ENCODE peak calls at places on chromosomes 1 and 21, in six cellular contexts. U, T, N, R, O and E are unnamed samples.

GRCh38 chr1:246398126-246398813 is 108.8 kb downstream of the SMYD3 start:
- DNase-seq in U (no peak), T (no peak), N (no peak), R (no peak), O (peak; percentile 12), E (no peak)

GRCh38 chr1:184770176-184770575 is 15.5 kb upstream of the EDEM3 start:
- DNase-seq in U (no peak), T (no peak), N (no peak), R (no peak), O (no peak), E (no peak)

GRCh38 chr21:21200103-21200938 is 202.1 kb downstream of the NCAM2 start:
- DNase-seq in U (peak; percentile 38), T (peak; percentile 24), N (no peak), R (peak; percentile 25), O (peak; percentile 27), E (peak; percentile 83)

GRCh38 chr1:3778590-3779264 is 6.2 kb downstream of the SMIM1 start:
- DNase-seq in U (no peak), T (no peak), N (no peak), R (no peak), O (no peak), E (no peak)

GRCh38 chr1:164755674-164756073 is 196.7 kb downstream of the PBX1 start:
- DNase-seq in U (no peak), T (no peak), N (no peak), R (no peak), O (no peak), E (no peak)

GRCh38 chr1:161502641-161503393 is 2.4 kb upstream of the FCGR2A start:
- DNase-seq in U (no peak), T (no peak), N (no peak), R (no peak), O (no peak), E (no peak)

GRCh38 chr1:84665703-84666317 is 24.5 kb downstream of the SSX2IP start:
- DNase-seq in U (no peak), T (no peak), N (no peak), R (no peak), O (no peak), E (no peak)

GRCh38 chr1:46133181-46133658 is 791 bp upstream of the PIK3R3 start:
- DNase-seq in U (no peak), T (peak; percentile 81), N (peak; percentile 56), R (no peak), O (no peak), E (no peak)

GRCh38 chr1:28517649-28517999 is 11.8 kb downstream of the RCC1 start:
- DNase-seq in U (no peak), T (no peak), N (no peak), R (no peak), O (no peak), E (no peak)

GRCh38 chr1:5646486-5646885 is 345.7 kb downstream of the NPHP4 start:
- DNase-seq in U (no peak), T (no peak), N (no peak), R (no peak), O (no peak), E (no peak)

GRCh38 chr1:230163205-230163604 is 96.2 kb downstream of the GALNT2 start:
- DNase-seq in U (no peak), T (peak; percentile 22), N (no peak), R (peak; percentile 32), O (no peak), E (peak; percentile 88)

GRCh38 chr21:16193758-16194606 is 464.2 kb downstream of the USP25 start:
- DNase-seq in U (peak; percentile 29), T (peak; percentile 73), N (no peak), R (peak; percentile 77), O (peak; percentile 12), E (peak; percentile 80)

GRCh38 chr1:36699113-36699512 is 216.4 kb upstream of the CSF3R start:
- DNase-seq in U (no peak), T (no peak), N (no peak), R (no peak), O (no peak), E (no peak)

GRCh38 chr1:228849011-228849541 is 113.8 kb downstream of the RHOU start:
- DNase-seq in U (no peak), T (no peak), N (no peak), R (no peak), O (no peak), E (peak; percentile 20)

GRCh38 chr1:224700915-224701531 is 84.9 kb downstream of the CNIH3 start:
- DNase-seq in U (no peak), T (no peak), N (peak; percentile 32), R (no peak), O (no peak), E (no peak)

GRCh38 chr1:55310517-55310927 is 95.4 kb upstream of the USP24 start:
- DNase-seq in U (no peak), T (no peak), N (no peak), R (no peak), O (no peak), E (no peak)

GRCh38 chr1:203796223-203796747 is 862 bp downstream of the ZBED6 start:
- DNase-seq in U (peak; percentile 26), T (peak; percentile 28), N (no peak), R (no peak), O (peak; percentile 36), E (no peak)

GRCh38 chr1:228646717-228647522 is 88.4 kb upstream of the RHOU start:
- DNase-seq in U (no peak), T (no peak), N (peak; percentile 20), R (peak; percentile 31), O (peak; percentile 26), E (no peak)

GRCh38 chr1:87942165-87942564 is 613.5 kb downstream of the LMO4 start:
- DNase-seq in U (no peak), T (no peak), N (no peak), R (no peak), O (no peak), E (peak; percentile 65)

GRCh38 chr21:32951041-32951440 is 74.7 kb upstream of the OLIG2 start:
- DNase-seq in U (no peak), T (no peak), N (no peak), R (no peak), O (no peak), E (no peak)

GRCh38 chr1:209367031-209367813 is 216.3 kb upstream of the CAMK1G start:
- DNase-seq in U (no peak), T (no peak), N (no peak), R (no peak), O (no peak), E (no peak)

GRCh38 chr1:22074803-22075202 is 22.3 kb downstream of the CDC42 start:
- DNase-seq in U (no peak), T (no peak), N (no peak), R (no peak), O (no peak), E (no peak)

GRCh38 chr1:236066828-236067386 is 2.0 kb upstream of the NID1 start:
- DNase-seq in U (peak; percentile 52), T (peak; percentile 79), N (peak; percentile 66), R (peak; percentile 69), O (peak; percentile 56), E (peak; percentile 94)

GRCh38 chr1:19622204-19622603 is 21.9 kb upstream of the NBL1 start:
- DNase-seq in U (no peak), T (no peak), N (no peak), R (no peak), O (no peak), E (no peak)

GRCh38 chr1:200311256-200311655 is 98.6 kb downstream of the ZNF281 start:
- DNase-seq in U (no peak), T (no peak), N (no peak), R (no peak), O (no peak), E (no peak)

DNA sequence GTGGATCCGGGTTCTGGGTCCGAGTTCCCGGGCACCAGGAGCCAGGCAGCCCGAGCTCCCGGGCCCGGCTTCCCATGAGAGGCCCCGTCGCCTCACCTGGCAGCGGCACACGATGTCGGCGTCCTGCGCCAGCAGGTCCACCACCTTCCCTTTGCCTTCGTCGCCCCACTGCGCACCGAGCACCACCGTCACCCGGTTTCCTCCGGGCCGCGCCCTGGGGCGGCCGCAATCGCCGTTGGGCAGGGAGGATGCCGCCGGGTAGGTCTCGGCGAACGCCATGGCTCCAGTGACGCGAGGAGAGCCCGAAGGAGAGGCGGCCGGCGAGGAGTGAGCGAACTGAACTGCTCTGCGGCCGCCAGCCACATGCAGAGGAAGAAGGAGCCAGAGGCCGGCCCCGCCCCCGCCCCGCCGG is at the start of gene ADSS2:
- DNase-seq in U (no peak), T (no peak), N (no peak), R (no peak), O (no peak), E (no peak)
- TF ChIP-seq POLR2A in U (peak; percentile 95), T (peak; percentile 28), N (peak; percentile 89), R (peak; percentile 76), O (peak; percentile 92), E (peak; percentile 78)

GRCh38 chr1:149884433-149885363 is 14.7 kb upstream of the BOLA1 start:
- DNase-seq in U (peak; percentile 38), T (no peak), N (no peak), R (no peak), O (no peak), E (no peak)

GRCh38 chr1:149887456-149888159 is 11.8 kb upstream of the BOLA1 start:
- DNase-seq in U (peak; percentile 97), T (peak; percentile 87), N (peak; percentile 41), R (peak; percentile 95), O (peak; percentile 81), E (peak; percentile 96)

GRCh38 chr1:149883598-149884247 is 15.6 kb upstream of the BOLA1 start:
- DNase-seq in U (no peak), T (no peak), N (no peak), R (no peak), O (no peak), E (no peak)

GRCh38 chr1:149886396-149887195 is 12.8 kb upstream of the BOLA1 start:
- DNase-seq in U (peak; percentile 98), T (peak; percentile 91), N (peak; percentile 56), R (peak; percentile 96), O (peak; percentile 88), E (peak; percentile 97)

DNA sequence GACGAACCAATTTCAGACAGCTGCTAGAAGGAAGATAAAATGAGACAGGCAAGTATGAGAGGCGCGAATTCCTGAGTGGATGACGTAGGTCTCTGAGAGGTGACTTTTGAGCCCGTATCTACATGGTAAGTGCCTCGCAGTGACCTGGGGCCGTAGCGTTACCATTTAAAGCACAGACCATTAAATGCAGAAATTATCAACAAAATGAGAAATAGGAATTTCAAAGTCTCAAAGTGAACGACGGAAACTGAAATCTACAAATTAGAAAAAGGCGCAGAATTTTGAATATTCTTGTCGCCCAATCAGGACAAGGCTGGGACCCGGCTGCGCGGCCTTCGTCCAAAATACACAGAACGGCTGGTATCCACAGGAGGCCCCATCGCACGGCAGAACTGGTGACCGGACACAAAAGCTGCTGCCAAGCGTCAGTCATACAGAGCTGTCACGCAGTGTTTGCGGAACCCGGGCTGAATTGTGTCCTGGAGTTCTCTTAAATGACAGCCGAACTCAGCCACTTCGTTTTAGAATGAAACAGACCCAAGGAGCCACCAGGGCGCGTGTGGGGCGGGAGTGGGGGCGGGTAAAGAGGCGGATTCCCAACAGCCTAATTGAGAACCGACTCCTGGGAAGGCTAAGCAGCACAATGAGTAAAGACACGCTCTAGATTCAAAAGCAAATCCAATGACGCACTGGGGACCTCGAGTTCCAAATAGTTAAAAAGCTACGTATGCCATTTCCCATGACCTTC is 13.8 kb upstream of the BOLA1 start:
- DNase-seq in U (peak; percentile 96), T (peak; percentile 88), N (no peak), R (peak; percentile 86), O (peak; percentile 86), E (peak; percentile 94)
- TF ChIP-seq POLR2A in U (peak; percentile 71), T (no peak), N (peak; percentile 88), R (peak; percentile 81), O (peak; percentile 52), E (peak; percentile 33)

GRCh38 chr1:1479547-1480483 is 8.2 kb downstream of the ATAD3B start:
- DNase-seq in U (no peak), T (no peak), N (no peak), R (no peak), O (no peak), E (no peak)
- TF ChIP-seq POLR2A in U (no peak), T (no peak), N (no peak), R (no peak), O (no peak), E (no peak)

GRCh38 chr1:7299329-7299799 is 471.7 kb upstream of the VAMP3 start:
- DNase-seq in U (peak; percentile 30), T (peak; percentile 50), N (no peak), R (peak; percentile 54), O (peak; percentile 54), E (peak; percentile 84)
- TF ChIP-seq POLR2A in U (no peak), T (no peak), N (no peak), R (no peak), O (no peak), E (no peak)